ENCODE peak calls at places on chromosomes 16 and 17, in nine cellular contexts. One of them, this sample, is unnamed. For H3K4me1, the result is how much of the 10 kb centered on the place peaks cover.

GRCh38 chr16:30645727-30646126 is 5.0 kb upstream of the PRR14 start:
- DNase-seq in A549: no peak
- DNase-seq in DND-41: no peak
- DNase-seq in PC-9: no peak
- DNase-seq in mucosa of descending colon: no peak
- DNase-seq in body of pancreas: no peak
- DNase-seq in lower lobe of right lung: no peak
- DNase-seq in IMR-90: no peak
- DNase-seq in endodermal cell: no peak
- DNase-seq in this sample: no peak

GRCh38 chr16:81003610-81004460 is 2.9 kb downstream of the CMC2 start:
- DNase-seq in PC-9: no peak
- DNase-seq in DND-41: peak
- DNase-seq in A549: no peak
- DNase-seq in mucosa of descending colon: no peak
- DNase-seq in lower lobe of right lung: no peak
- DNase-seq in endodermal cell: no peak
- DNase-seq in IMR-90: peak
- DNase-seq in body of pancreas: no peak
- DNase-seq in this sample: peak

GRCh38 chr16:17555176-17555575 is 84.4 kb upstream of the XYLT1 start:
- DNase-seq in body of pancreas: no peak
- DNase-seq in PC-9: no peak
- DNase-seq in lower lobe of right lung: no peak
- DNase-seq in mucosa of descending colon: no peak
- DNase-seq in IMR-90: peak
- DNase-seq in DND-41: no peak
- DNase-seq in A549: no peak
- DNase-seq in endodermal cell: no peak
- DNase-seq in this sample: no peak

GRCh38 chr16:49546059-49546458 is 172.5 kb downstream of the C16orf78 start:
- DNase-seq in IMR-90: no peak
- DNase-seq in body of pancreas: no peak
- DNase-seq in lower lobe of right lung: no peak
- DNase-seq in A549: no peak
- DNase-seq in PC-9: no peak
- DNase-seq in DND-41: no peak
- DNase-seq in endodermal cell: no peak
- DNase-seq in mucosa of descending colon: no peak
- DNase-seq in this sample: no peak

GRCh38 chr16:73214825-73215481 is 167.0 kb upstream of the ZFHX3 start:
- DNase-seq in DND-41: no peak
- DNase-seq in mucosa of descending colon: no peak
- DNase-seq in endodermal cell: no peak
- DNase-seq in PC-9: no peak
- DNase-seq in A549: no peak
- DNase-seq in body of pancreas: no peak
- DNase-seq in lower lobe of right lung: no peak
- DNase-seq in IMR-90: peak
- DNase-seq in this sample: no peak

GRCh38 chr17:35241520-35241919 is 1.4 kb upstream of the SLFN5 start:
- DNase-seq in PC-9: no peak
- DNase-seq in endodermal cell: peak
- DNase-seq in lower lobe of right lung: no peak
- DNase-seq in body of pancreas: no peak
- DNase-seq in IMR-90: no peak
- DNase-seq in A549: no peak
- DNase-seq in DND-41: no peak
- DNase-seq in mucosa of descending colon: peak
- DNase-seq in this sample: no peak

GRCh38 chr17:67105213-67105612 is 60.9 kb downstream of the CACNG1 start:
- DNase-seq in PC-9: no peak
- DNase-seq in mucosa of descending colon: no peak
- DNase-seq in DND-41: no peak
- DNase-seq in lower lobe of right lung: no peak
- DNase-seq in body of pancreas: no peak
- DNase-seq in IMR-90: peak
- DNase-seq in endodermal cell: no peak
- DNase-seq in A549: no peak
- DNase-seq in this sample: no peak

GRCh38 chr17:39638317-39638716 is 1.4 kb downstream of the STARD3 start:
- DNase-seq in mucosa of descending colon: no peak
- DNase-seq in PC-9: no peak
- DNase-seq in endodermal cell: no peak
- DNase-seq in lower lobe of right lung: no peak
- DNase-seq in IMR-90: no peak
- DNase-seq in DND-41: no peak
- DNase-seq in body of pancreas: no peak
- DNase-seq in A549: no peak
- DNase-seq in this sample: no peak

GRCh38 chr16:74817851-74818250 is 43.2 kb upstream of the FA2H start:
- DNase-seq in A549: no peak
- DNase-seq in endodermal cell: peak
- DNase-seq in lower lobe of right lung: no peak
- DNase-seq in body of pancreas: no peak
- DNase-seq in DND-41: no peak
- DNase-seq in PC-9: no peak
- DNase-seq in IMR-90: no peak
- DNase-seq in mucosa of descending colon: no peak
- DNase-seq in this sample: no peak

DNA sequence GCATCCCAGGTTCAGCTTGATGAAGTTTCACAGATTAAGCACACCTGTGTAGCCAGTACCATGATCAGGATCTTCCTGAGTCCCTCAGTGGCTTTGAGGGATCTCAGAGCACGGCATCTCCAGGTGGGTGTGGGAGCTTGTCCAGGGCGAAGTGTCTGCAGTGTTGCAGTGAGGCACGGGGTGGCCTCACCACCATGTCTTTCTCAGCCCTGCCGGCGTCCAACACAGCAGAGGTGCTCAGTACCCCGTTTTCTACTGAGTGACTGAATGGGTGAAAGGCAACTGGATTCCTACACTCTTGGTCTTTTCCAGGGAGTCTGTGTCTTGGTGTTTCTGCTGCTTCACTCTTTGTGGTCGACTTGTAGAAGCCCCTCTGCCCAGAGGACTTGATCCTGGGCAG is 63.7 kb downstream of the MPRIP start:
- DNase-seq in A549: no peak
- DNase-seq in lower lobe of right lung: no peak
- DNase-seq in body of pancreas: no peak
- DNase-seq in endodermal cell: no peak
- DNase-seq in PC-9: no peak
- DNase-seq in DND-41: no peak
- DNase-seq in IMR-90: no peak
- DNase-seq in mucosa of descending colon: no peak
- DNase-seq in this sample: no peak
- H3K4me1 ChIP-seq in A549: half or more
- H3K4me1 ChIP-seq in lower lobe of right lung: half or more
- H3K4me1 ChIP-seq in body of pancreas: under half
- H3K4me1 ChIP-seq in endodermal cell: under half
- H3K4me1 ChIP-seq in PC-9: half or more
- H3K4me1 ChIP-seq in DND-41: under half
- H3K4me1 ChIP-seq in IMR-90: under half
- H3K4me1 ChIP-seq in mucosa of descending colon: under half
- H3K4me1 ChIP-seq in this sample: under half

GRCh38 chr17:57874058-57874419 is 24.2 kb upstream of the MRPS23 start:
- DNase-seq in body of pancreas: no peak
- DNase-seq in PC-9: no peak
- DNase-seq in DND-41: no peak
- DNase-seq in endodermal cell: no peak
- DNase-seq in A549: no peak
- DNase-seq in IMR-90: no peak
- DNase-seq in mucosa of descending colon: no peak
- DNase-seq in lower lobe of right lung: no peak
- DNase-seq in this sample: no peak
- H3K4me1 ChIP-seq in body of pancreas: under half
- H3K4me1 ChIP-seq in PC-9: under half
- H3K4me1 ChIP-seq in DND-41: under half
- H3K4me1 ChIP-seq in endodermal cell: under half
- H3K4me1 ChIP-seq in A549: half or more
- H3K4me1 ChIP-seq in IMR-90: half or more
- H3K4me1 ChIP-seq in mucosa of descending colon: under half
- H3K4me1 ChIP-seq in lower lobe of right lung: under half
- H3K4me1 ChIP-seq in this sample: under half

GRCh38 chr16:14186954-14187306 is 115.8 kb downstream of the MRTFB start:
- DNase-seq in body of pancreas: no peak
- DNase-seq in PC-9: no peak
- DNase-seq in DND-41: no peak
- DNase-seq in lower lobe of right lung: no peak
- DNase-seq in endodermal cell: no peak
- DNase-seq in mucosa of descending colon: no peak
- DNase-seq in IMR-90: no peak
- DNase-seq in A549: no peak
- DNase-seq in this sample: no peak

GRCh38 chr16:14181371-14182050 is 110.4 kb downstream of the MRTFB start:
- DNase-seq in A549: peak
- DNase-seq in DND-41: no peak
- DNase-seq in endodermal cell: no peak
- DNase-seq in lower lobe of right lung: no peak
- DNase-seq in body of pancreas: no peak
- DNase-seq in IMR-90: peak
- DNase-seq in mucosa of descending colon: no peak
- DNase-seq in PC-9: peak
- DNase-seq in this sample: no peak

GRCh38 chr16:14182999-14183398 is 111.9 kb downstream of the MRTFB start:
- DNase-seq in A549: no peak
- DNase-seq in PC-9: no peak
- DNase-seq in IMR-90: no peak
- DNase-seq in endodermal cell: no peak
- DNase-seq in body of pancreas: no peak
- DNase-seq in DND-41: no peak
- DNase-seq in mucosa of descending colon: no peak
- DNase-seq in lower lobe of right lung: no peak
- DNase-seq in this sample: no peak

GRCh38 chr16:14187517-14188338 is 116.6 kb downstream of the MRTFB start:
- DNase-seq in PC-9: no peak
- DNase-seq in lower lobe of right lung: no peak
- DNase-seq in IMR-90: no peak
- DNase-seq in mucosa of descending colon: no peak
- DNase-seq in A549: no peak
- DNase-seq in endodermal cell: no peak
- DNase-seq in body of pancreas: no peak
- DNase-seq in DND-41: no peak
- DNase-seq in this sample: no peak

GRCh38 chr16:14186007-14186953 is 115.2 kb downstream of the MRTFB start:
- DNase-seq in mucosa of descending colon: no peak
- DNase-seq in A549: peak
- DNase-seq in lower lobe of right lung: no peak
- DNase-seq in DND-41: no peak
- DNase-seq in PC-9: no peak
- DNase-seq in body of pancreas: no peak
- DNase-seq in endodermal cell: peak
- DNase-seq in IMR-90: peak
- DNase-seq in this sample: no peak
- H3K4me1 ChIP-seq in mucosa of descending colon: under half
- H3K4me1 ChIP-seq in A549: under half
- H3K4me1 ChIP-seq in lower lobe of right lung: under half
- H3K4me1 ChIP-seq in DND-41: under half
- H3K4me1 ChIP-seq in PC-9: under half
- H3K4me1 ChIP-seq in body of pancreas: under half
- H3K4me1 ChIP-seq in endodermal cell: under half
- H3K4me1 ChIP-seq in IMR-90: under half
- H3K4me1 ChIP-seq in this sample: under half

GRCh38 chr17:2084766-2085647 is 30.1 kb downstream of the HIC1 start:
- DNase-seq in A549: peak
- DNase-seq in endodermal cell: no peak
- DNase-seq in lower lobe of right lung: peak
- DNase-seq in mucosa of descending colon: peak
- DNase-seq in DND-41: no peak
- DNase-seq in IMR-90: peak
- DNase-seq in PC-9: peak
- DNase-seq in body of pancreas: no peak
- DNase-seq in this sample: peak
- H3K4me1 ChIP-seq in A549: under half
- H3K4me1 ChIP-seq in endodermal cell: under half
- H3K4me1 ChIP-seq in lower lobe of right lung: half or more
- H3K4me1 ChIP-seq in mucosa of descending colon: half or more
- H3K4me1 ChIP-seq in DND-41: under half
- H3K4me1 ChIP-seq in IMR-90: under half
- H3K4me1 ChIP-seq in PC-9: under half
- H3K4me1 ChIP-seq in body of pancreas: under half
- H3K4me1 ChIP-seq in this sample: under half

GRCh38 chr16:60077791-60078280 is 1343.7 kb upstream of the GOT2 start:
- DNase-seq in PC-9: no peak
- DNase-seq in DND-41: no peak
- DNase-seq in A549: no peak
- DNase-seq in lower lobe of right lung: no peak
- DNase-seq in body of pancreas: no peak
- DNase-seq in IMR-90: no peak
- DNase-seq in endodermal cell: no peak
- DNase-seq in mucosa of descending colon: no peak
- DNase-seq in this sample: no peak
- H3K4me1 ChIP-seq in PC-9: under half
- H3K4me1 ChIP-seq in DND-41: under half
- H3K4me1 ChIP-seq in A549: under half
- H3K4me1 ChIP-seq in lower lobe of right lung: under half
- H3K4me1 ChIP-seq in body of pancreas: under half
- H3K4me1 ChIP-seq in IMR-90: under half
- H3K4me1 ChIP-seq in endodermal cell: under half
- H3K4me1 ChIP-seq in mucosa of descending colon: under half
- H3K4me1 ChIP-seq in this sample: under half